ENCODE peak calls at places on chromosomes 6 and 20, in eight cellular contexts. F is heart right ventricle, Y is bronchial epithelial cell, W is WTC11, E is NB4, J is fibroblast of the aortic adventitia, Q is AG09309, T is mucosa of descending colon. M is an unnamed sample.

GRCh38 chr6:87754828-87755227 is 52.8 kb upstream of the AKIRIN2 start:
- DNase-seq in Q (no peak), W (no peak), T (no peak), E (peak), J (no peak), F (no peak), Y (no peak), M (no peak)

GRCh38 chr6:136668571-136668970 is 118.3 kb upstream of the MAP7 start:
- DNase-seq in J (no peak), T (no peak), Y (no peak), F (no peak), E (no peak), Q (no peak), W (no peak), M (no peak)

GRCh38 chr6:33161354-33162320 is 30.6 kb downstream of the COL11A2 start:
- DNase-seq in J (peak), W (peak), E (peak), Q (no peak), F (peak), T (peak), Y (peak), M (peak)

GRCh38 chr6:16799279-16800193 is 38.3 kb upstream of the ATXN1 start:
- DNase-seq in E (no peak), Y (peak), Q (no peak), J (peak), W (no peak), T (no peak), F (no peak), M (no peak)

GRCh38 chr6:5082487-5083306 is 2.4 kb upstream of the PPP1R3G start:
- DNase-seq in J (peak), T (no peak), W (no peak), E (peak), Q (peak), F (no peak), Y (peak), M (no peak)

GRCh38 chr6:116511424-116512131 is at the start of gene CALHM5:
- DNase-seq in J (peak), E (peak), W (no peak), F (peak), T (peak), Y (peak), Q (peak), M (no peak)

GRCh38 chr20:23533161-23533560 is 35.1 kb downstream of the CST9L start:
- DNase-seq in J (no peak), Q (no peak), T (no peak), E (no peak), Y (no peak), W (peak), F (no peak), M (no peak)

GRCh38 chr6:12047792-12048432 is 35.8 kb downstream of the HIVEP1 start:
- DNase-seq in T (no peak), Y (no peak), W (no peak), Q (no peak), J (no peak), E (no peak), F (no peak), M (no peak)

GRCh38 chr20:10667560-10668167 is 6.1 kb downstream of the JAG1 start:
- DNase-seq in J (no peak), E (no peak), T (no peak), Q (no peak), W (no peak), F (no peak), Y (peak), M (no peak)

GRCh38 chr20:58717278-58718091 is 24.9 kb downstream of the NPEPL1 start:
- DNase-seq in J (no peak), T (no peak), Q (no peak), E (peak), F (no peak), W (peak), Y (no peak), M (peak)

GRCh38 chr20:63706852-63707557 is 771 bp downstream of the ARFRP1 start:
- DNase-seq in T (peak), F (peak), W (peak), Y (peak), J (peak), E (peak), Q (no peak), M (no peak)

GRCh38 chr6:126307859-126308258 is 32.1 kb upstream of the CENPW start:
- DNase-seq in J (peak), F (no peak), W (no peak), E (no peak), T (no peak), Q (peak), Y (peak), M (no peak)

GRCh38 chr6:37057128-37057471 is 51.6 kb downstream of the FGD2 start:
- DNase-seq in W (no peak), Y (no peak), E (no peak), T (no peak), J (no peak), F (no peak), Q (no peak), M (no peak)

GRCh38 chr20:4973330-4974097 is 27.8 kb downstream of the SLC23A2 start:
- DNase-seq in T (peak), Q (peak), F (peak), E (peak), Y (peak), J (peak), W (no peak), M (no peak)

GRCh38 chr6:63572733-63573139 is 456 bp downstream of the LOC128125822 start:
- DNase-seq in Y (no peak), Q (no peak), W (no peak), J (no peak), T (no peak), F (no peak), E (no peak), M (peak)

GRCh38 chr20:5001174-5002076 is at the start of gene SLC23A2:
- DNase-seq in E (peak), Q (no peak), Y (no peak), W (peak), T (peak), F (peak), J (no peak), M (no peak)

GRCh38 chr6:106339334-106340029 is 13.9 kb upstream of the ATG5 start:
- DNase-seq in Q (peak), T (peak), W (peak), Y (peak), J (peak), F (peak), E (peak), M (peak)

GRCh38 chr20:49700411-49701185 is 13.1 kb downstream of the B4GALT5 start:
- DNase-seq in E (peak), F (no peak), W (no peak), J (peak), T (no peak), Y (peak), Q (peak), M (no peak)

GRCh38 chr20:64062596-64063388 is at the start of gene TCEA2:
- DNase-seq in T (peak), E (peak), J (peak), F (peak), Q (peak), W (peak), Y (peak), M (peak)

GRCh38 chr6:158223926-158224325 is 55.8 kb downstream of the GTF2H5 start:
- DNase-seq in F (no peak), Y (no peak), T (no peak), Q (no peak), E (no peak), W (no peak), J (no peak), M (no peak)

GRCh38 chr6:10528170-10528981 is 7.2 kb downstream of the GCNT2 start:
- DNase-seq in Q (no peak), Y (peak), E (peak), T (peak), J (peak), F (no peak), W (no peak), M (no peak)

GRCh38 chr6:15420959-15421438 is 175.1 kb downstream of the JARID2 start:
- DNase-seq in F (peak), Q (no peak), T (no peak), J (no peak), Y (no peak), W (no peak), E (peak), M (no peak)

GRCh38 chr20:49270177-49270576 is 7.7 kb downstream of the ZNFX1 start:
- DNase-seq in J (peak), T (no peak), F (no peak), E (no peak), Y (no peak), W (no peak), Q (no peak), M (no peak)

GRCh38 chr6:148507774-148508173 is 165.1 kb downstream of the SASH1 start:
- DNase-seq in T (no peak), F (no peak), E (no peak), Q (no peak), Y (no peak), W (no peak), J (peak), M (no peak)

GRCh38 chr20:13934992-13935894 is 55.2 kb downstream of the SEL1L2 start:
- DNase-seq in Q (no peak), T (no peak), F (no peak), J (no peak), Y (no peak), W (no peak), E (no peak), M (no peak)

GRCh38 chr6:113172531-113172966 is 684.6 kb upstream of the MARCKS start:
- DNase-seq in F (peak), Y (no peak), W (no peak), T (peak), Q (no peak), J (peak), E (no peak), M (no peak)

GRCh38 chr20:53809728-53810365 is 216.2 kb upstream of the ZNF217 start:
- DNase-seq in F (no peak), J (no peak), T (no peak), E (no peak), W (no peak), Q (no peak), Y (no peak), M (no peak)

GRCh38 chr6:35786810-35787209 is 6.0 kb downstream of the CLPSL1 start:
- DNase-seq in F (no peak), Q (no peak), T (no peak), E (no peak), Y (no peak), W (no peak), J (no peak), M (no peak)

GRCh38 chr6:94478178-94479140 is 1059.1 kb upstream of the EPHA7 start:
- DNase-seq in W (no peak), J (no peak), Q (no peak), F (no peak), Y (no peak), T (no peak), E (peak), M (no peak)

GRCh38 chr6:63764318-63764916 is 128.8 kb downstream of the PHF3 start:
- DNase-seq in W (no peak), T (peak), F (no peak), E (peak), Q (no peak), J (peak), Y (peak), M (no peak)

GRCh38 chr20:60221593-60221992 is 263.4 kb downstream of the CDH26 start:
- DNase-seq in F (no peak), T (no peak), E (no peak), Y (no peak), W (no peak), J (no peak), Q (no peak), M (no peak)

GRCh38 chr6:79601020-79601609 is 30.0 kb upstream of the SH3BGRL2 start:
- DNase-seq in J (peak), Y (peak), E (no peak), Q (peak), F (no peak), T (no peak), W (no peak), M (no peak)

GRCh38 chr6:141490982-141491381 is 641.7 kb upstream of the GJE1 start:
- DNase-seq in J (no peak), W (no peak), T (no peak), E (no peak), F (no peak), Y (no peak), Q (no peak), M (no peak)

GRCh38 chr6:21885532-21886089 is 292.1 kb downstream of the SOX4 start:
- DNase-seq in Y (peak), F (peak), W (no peak), J (peak), T (peak), Q (peak), E (no peak), M (no peak)

GRCh38 chr20:14178952-14179351 is 158.5 kb downstream of the FLRT3 start:
- DNase-seq in Q (no peak), E (no peak), F (no peak), J (no peak), W (no peak), Y (peak), T (no peak), M (no peak)

GRCh38 chr6:147106759-147107401 is 97.3 kb upstream of the STXBP5 start:
- DNase-seq in J (peak), T (no peak), E (peak), Q (no peak), Y (no peak), F (no peak), W (no peak), M (no peak)

GRCh38 chr6:51928320-51928719 is 159.1 kb downstream of the PKHD1 start:
- DNase-seq in W (no peak), Y (no peak), J (no peak), F (no peak), T (no peak), Q (no peak), E (no peak), M (no peak)

GRCh38 chr6:51932956-51933355 is 154.5 kb downstream of the PKHD1 start:
- DNase-seq in T (no peak), J (no peak), F (no peak), Y (no peak), Q (no peak), W (no peak), E (no peak), M (no peak)

GRCh38 chr6:51930602-51931001 is 156.8 kb downstream of the PKHD1 start:
- DNase-seq in Y (no peak), T (no peak), Q (no peak), E (no peak), J (no peak), W (no peak), F (no peak), M (no peak)

GRCh38 chr6:51927450-51927849 is 160.0 kb downstream of the PKHD1 start:
- DNase-seq in Y (no peak), T (no peak), W (no peak), F (no peak), Q (no peak), J (no peak), E (no peak), M (no peak)

DNA sequence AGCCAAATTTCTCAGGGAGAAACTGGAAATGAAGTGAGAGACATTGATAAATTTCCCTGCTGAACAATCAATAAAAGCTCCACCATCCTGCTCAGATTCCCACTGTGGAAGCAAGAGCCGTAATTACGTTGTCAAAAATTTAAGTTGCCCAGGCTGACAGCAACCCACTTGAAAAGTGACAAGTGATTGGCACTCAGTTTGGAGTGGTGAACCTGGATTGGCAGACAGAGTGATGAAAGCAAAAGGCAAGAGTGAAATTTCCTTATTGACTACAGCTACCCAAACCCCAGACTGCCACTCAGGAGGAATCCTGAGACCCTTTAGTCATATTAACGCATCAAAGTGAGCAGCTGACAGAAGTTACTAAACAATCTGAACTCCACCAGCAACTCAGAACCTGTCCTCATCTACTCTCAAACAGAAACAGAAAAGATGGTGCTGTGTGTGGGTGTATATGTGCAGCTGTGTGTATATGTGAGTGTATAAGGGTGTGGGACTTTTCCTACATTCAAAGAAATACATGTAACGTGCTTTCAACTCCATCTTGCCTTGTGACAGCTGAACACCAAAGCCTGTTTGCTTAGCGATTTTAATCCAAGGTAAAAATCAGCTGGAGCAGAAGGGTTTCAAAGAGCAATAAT is 157.4 kb downstream of the PKHD1 start:
- DNase-seq in Y (no peak), E (no peak), J (no peak), Q (no peak), W (no peak), T (no peak), F (no peak), M (no peak)
- TF ChIP-seq CTCF in Y (no peak), E (no peak), J (no peak), Q (no peak), W (no peak), T (no peak), F (no peak), M (no peak)

DNA sequence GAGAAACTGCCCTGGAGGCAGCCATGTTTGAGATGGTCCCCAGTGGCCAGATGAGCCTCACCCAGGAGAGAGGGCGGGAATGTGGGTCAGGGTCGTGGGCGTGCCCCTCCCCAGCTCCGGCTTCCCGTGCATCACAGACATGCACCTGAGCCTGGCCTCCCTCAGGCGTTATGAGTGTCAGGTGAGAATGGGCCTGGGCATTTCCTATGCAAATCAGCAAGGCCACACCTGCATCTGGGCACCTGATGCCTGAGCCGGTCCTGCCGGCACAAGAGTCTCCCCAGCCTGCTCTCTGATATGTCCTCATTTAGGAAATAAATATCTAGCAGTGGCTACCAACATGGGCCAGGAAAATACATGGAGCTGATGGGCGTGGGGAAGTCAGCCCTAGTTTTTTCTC is 82.4 kb downstream of the RAMACL start:
- DNase-seq in E (no peak), T (no peak), F (no peak), J (no peak), Y (no peak), W (no peak), Q (no peak), M (no peak)
- TF ChIP-seq CTCF in E (no peak), T (no peak), F (no peak), J (no peak), Y (no peak), W (no peak), Q (no peak), M (no peak)

GRCh38 chr20:46406200-46406985 is at the start of gene ELMO2:
- DNase-seq in Y (peak), E (peak), T (peak), W (peak), Q (peak), J (peak), F (peak), M (peak)
- TF ChIP-seq CTCF in Y (no peak), E (no peak), T (peak), W (no peak), Q (no peak), J (peak), F (peak), M (peak)

DNA sequence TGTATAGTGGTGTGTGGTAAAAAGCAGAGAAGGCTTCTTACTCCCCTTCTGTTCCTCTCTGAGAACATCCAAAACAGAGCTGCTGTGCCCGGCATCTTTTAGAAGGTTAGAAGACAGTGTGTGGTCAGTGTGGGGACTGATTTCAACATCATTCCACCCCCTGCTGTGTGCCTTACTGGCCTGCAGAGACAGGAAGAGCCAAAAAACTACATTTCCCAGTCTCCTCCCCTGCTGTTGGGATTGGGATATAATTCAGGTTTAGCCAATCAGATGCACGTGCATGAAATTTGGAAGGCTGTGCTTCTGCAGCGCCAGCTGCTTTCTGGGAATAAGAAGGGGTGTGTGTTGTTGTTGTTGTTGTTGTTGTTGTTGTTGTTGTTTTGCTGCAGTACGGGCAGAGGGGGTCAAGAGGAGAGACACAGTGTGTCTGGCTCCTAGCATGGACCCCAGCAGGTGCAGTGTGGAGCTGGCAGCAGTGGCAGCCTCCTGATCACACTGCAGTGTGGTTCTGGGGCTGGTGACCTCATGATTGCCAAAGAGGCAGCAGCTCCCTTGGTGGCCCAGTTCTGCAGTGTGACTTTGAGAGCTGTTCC is 74.7 kb downstream of the MRPL14 start:
- DNase-seq in W (peak), J (peak), Y (no peak), E (peak), F (no peak), Q (peak), T (peak), M (no peak)
- TF ChIP-seq CTCF in W (no peak), J (peak), Y (no peak), E (no peak), F (no peak), Q (no peak), T (no peak), M (no peak)

GRCh38 chr6:72132851-72133250 is 246.5 kb downstream of the RIMS1 start:
- DNase-seq in Q (no peak), T (no peak), J (no peak), F (no peak), Y (peak), E (no peak), W (no peak), M (no peak)
- TF ChIP-seq CTCF in Q (no peak), T (no peak), J (no peak), F (no peak), Y (no peak), E (no peak), W (no peak), M (no peak)

GRCh38 chr6:169240591-169241390 is 12.9 kb downstream of the THBS2 start:
- DNase-seq in W (no peak), Y (peak), J (peak), E (no peak), Q (no peak), T (no peak), F (no peak), M (no peak)
- TF ChIP-seq CTCF in W (no peak), Y (no peak), J (no peak), E (no peak), Q (no peak), T (no peak), F (no peak), M (no peak)

GRCh38 chr20:36885355-36885754 is 9.4 kb downstream of the TLDC2 start:
- DNase-seq in Q (no peak), F (no peak), E (no peak), Y (no peak), T (no peak), J (no peak), W (no peak), M (no peak)
- TF ChIP-seq CTCF in Q (no peak), F (peak), E (no peak), Y (no peak), T (no peak), J (no peak), W (no peak), M (no peak)

DNA sequence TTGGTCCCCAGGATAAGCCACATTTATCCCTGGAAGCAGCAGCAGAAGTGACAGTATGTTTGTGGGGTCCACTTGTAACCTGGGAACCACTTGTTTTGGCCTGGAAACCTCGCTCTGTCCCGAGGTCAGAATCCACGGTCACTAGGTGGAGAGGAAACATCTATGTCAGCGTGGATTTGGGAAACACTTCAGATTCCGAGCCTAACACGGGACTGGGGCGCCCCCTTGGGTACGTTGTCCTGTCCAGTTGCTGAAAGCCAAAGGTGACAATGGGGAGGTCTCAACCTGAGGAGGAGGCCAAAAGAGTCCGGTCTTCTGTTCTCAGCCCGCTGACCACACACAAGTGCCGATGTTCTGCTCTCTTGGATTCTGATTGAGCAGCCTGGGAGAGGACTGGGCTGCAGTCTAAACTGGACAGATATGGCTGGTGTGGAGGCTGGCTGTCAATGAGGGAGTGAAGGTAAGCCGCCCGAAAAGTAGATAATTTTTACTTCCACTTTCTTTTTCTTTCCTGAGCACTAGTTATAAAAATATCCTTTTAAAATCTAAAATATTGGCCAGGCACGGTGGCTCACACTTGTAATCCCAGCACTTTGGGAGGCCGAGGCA is 4.9 kb upstream of the ZFP57 start:
- DNase-seq in Y (peak), F (peak), J (no peak), Q (no peak), W (peak), E (no peak), T (no peak), M (no peak)
- TF ChIP-seq CTCF in Y (peak), F (peak), J (no peak), Q (peak), W (no peak), E (no peak), T (no peak), M (no peak)